ENCODE peak calls at places on chromosomes 6 and 20, in five cellular contexts. I, X, O, K and T are unnamed samples.

GRCh38 chr6:64325093-64325492 is 689.5 kb downstream of the PHF3 start:
- DNase-seq in O (no peak), K (no peak), X (no peak), I (no peak), T (no peak)

GRCh38 chr6:157289764-157290163 is 33.6 kb downstream of the TMEM242 start:
- DNase-seq in K (no peak), I (no peak), X (no peak), O (no peak), T (no peak)

GRCh38 chr6:139757766-139758655 is 383.6 kb upstream of the CITED2 start:
- DNase-seq in I (no peak), O (no peak), K (no peak), X (no peak), T (no peak)

GRCh38 chr6:157631388-157631787 is 191.7 kb upstream of the SNX9 start:
- DNase-seq in K (no peak), I (no peak), X (no peak), O (no peak), T (no peak)

GRCh38 chr20:36061754-36062153 is 92.8 kb upstream of the EPB41L1 start:
- DNase-seq in I (no peak), X (no peak), K (no peak), O (no peak), T (no peak)

GRCh38 chr6:53822355-53823115 is 27.7 kb downstream of the LRRC1 start:
- DNase-seq in O (no peak), X (no peak), K (no peak), I (no peak), T (no peak)

GRCh38 chr6:154070657-154071056 is 31.6 kb downstream of the OPRM1 start:
- DNase-seq in I (no peak), K (no peak), O (no peak), X (no peak), T (no peak)

GRCh38 chr6:136123464-136123863 is 126.6 kb downstream of the MTFR2 start:
- DNase-seq in O (no peak), K (no peak), I (no peak), X (no peak), T (no peak)

GRCh38 chr6:150126641-150127291 is 16.1 kb upstream of the PPP1R14C start:
- DNase-seq in O (no peak), I (no peak), K (no peak), X (no peak), T (no peak)

GRCh38 chr6:160919713-160920112 is 71.9 kb upstream of the MAP3K4 start:
- DNase-seq in I (no peak), K (no peak), O (no peak), X (peak), T (no peak)

GRCh38 chr6:158414900-158415299 is 102.6 kb downstream of the TULP4 start:
- DNase-seq in K (no peak), X (no peak), O (no peak), I (no peak), T (no peak)

GRCh38 chr6:85674604-85675003 is 31.9 kb upstream of the SYNCRIP start:
- DNase-seq in K (no peak), O (no peak), X (no peak), I (no peak), T (no peak)

GRCh38 chr6:36514554-36515456 is 32.5 kb downstream of the STK38 start:
- DNase-seq in K (no peak), I (no peak), X (peak), O (no peak), T (no peak)

GRCh38 chr6:141464490-141464889 is 668.2 kb upstream of the GJE1 start:
- DNase-seq in O (no peak), X (no peak), K (no peak), I (no peak), T (no peak)

GRCh38 chr20:10596726-10597125 is 77.1 kb downstream of the JAG1 start:
- DNase-seq in X (peak), I (no peak), K (no peak), O (no peak), T (no peak)

GRCh38 chr6:140050232-140050995 is 676.0 kb upstream of the CITED2 start:
- DNase-seq in I (no peak), X (peak), K (no peak), O (no peak), T (no peak)

GRCh38 chr6:42781811-42782688 is at the start of gene BICRAL:
- DNase-seq in O (no peak), I (peak), X (peak), K (peak), T (no peak)

GRCh38 chr6:36442671-36443497 is at the start of the genes KCTD20 and PXT1:
- DNase-seq in X (peak), I (peak), K (peak), O (peak), T (no peak)

GRCh38 chr20:51036827-51037229 is 13.9 kb upstream of the KCNG1 start:
- DNase-seq in K (no peak), O (no peak), I (peak), X (no peak), T (no peak)

GRCh38 chr6:68635706-68636513 is 828 bp downstream of the ADGRB3 start:
- DNase-seq in K (peak), O (no peak), X (no peak), I (no peak), T (peak)

GRCh38 chr6:120384671-120385070 is 949.6 kb downstream of the TBC1D32 start:
- DNase-seq in K (no peak), O (no peak), I (no peak), X (no peak), T (no peak)

GRCh38 chr20:34365765-34366213 is 2.7 kb downstream of the ITCH start:
- DNase-seq in K (no peak), X (no peak), O (peak), I (no peak), T (no peak)

GRCh38 chr6:11473008-11473740 is 64.4 kb upstream of the TMEM170B start:
- DNase-seq in K (no peak), O (no peak), X (no peak), I (no peak), T (no peak)

GRCh38 chr6:49913656-49914055 is 47.3 kb upstream of the CRISP1 start:
- DNase-seq in O (no peak), K (no peak), I (no peak), X (no peak), T (no peak)

GRCh38 chr6:35084041-35084491 is 57.1 kb downstream of the TCP11 start:
- DNase-seq in K (no peak), I (no peak), X (no peak), O (no peak), T (no peak)

GRCh38 chr6:34525431-34526175 is 30.5 kb downstream of the SPDEF start:
- DNase-seq in X (no peak), K (no peak), O (no peak), I (no peak), T (no peak)

GRCh38 chr6:107059606-107060005 is 31.6 kb downstream of the MTRES1 start:
- DNase-seq in X (no peak), I (no peak), O (no peak), K (no peak), T (no peak)

GRCh38 chr20:41398408-41398807 is 31.8 kb upstream of the EMILIN3 start:
- DNase-seq in X (no peak), K (no peak), I (no peak), O (no peak), T (no peak)

GRCh38 chr6:15359335-15359862 is 113.5 kb downstream of the JARID2 start:
- DNase-seq in I (no peak), X (no peak), O (peak), K (no peak), T (no peak)

GRCh38 chr20:1225729-1226313 is at the start of gene RAD21L1:
- DNase-seq in O (no peak), I (peak), X (no peak), K (peak), T (peak)
- TF ChIP-seq POLR2AphosphoS5 in O (no peak), I (peak), X (no peak), K (peak), T (peak)

DNA sequence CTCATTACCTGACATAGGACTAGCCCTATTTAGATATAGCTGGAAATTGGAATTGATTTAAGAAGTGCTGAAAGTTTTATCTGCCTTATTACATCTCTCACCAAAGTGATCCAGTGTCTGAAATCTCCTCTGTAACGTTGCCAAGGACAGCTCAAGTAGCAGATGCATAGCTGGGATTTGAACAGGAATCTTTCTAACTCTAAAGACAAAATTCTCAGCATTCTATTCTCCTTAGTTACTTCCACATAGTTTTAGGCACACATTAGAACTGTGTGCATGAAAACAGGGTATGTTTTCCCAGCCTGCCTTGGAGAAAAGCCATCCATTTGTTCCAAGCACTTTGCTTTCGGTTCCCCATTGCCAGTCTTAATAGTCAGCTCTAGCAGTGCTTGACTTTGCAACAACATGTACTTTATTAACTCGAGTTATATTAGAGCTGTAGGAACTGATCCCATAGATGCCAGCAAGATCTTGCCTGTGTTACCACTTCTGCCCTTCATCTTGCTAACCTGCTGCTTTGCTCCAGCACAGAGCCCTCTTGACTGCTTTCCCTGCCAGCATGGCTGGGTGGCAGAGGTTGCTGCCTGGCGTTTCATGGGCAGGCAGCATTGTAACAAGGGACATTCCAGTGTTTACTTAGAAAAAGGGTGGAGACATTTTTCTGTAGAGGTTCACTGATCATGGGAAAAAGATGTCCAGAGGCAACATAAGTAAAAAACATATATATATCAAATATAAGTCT is 56.1 kb upstream of the STMND1 start:
- DNase-seq in K (no peak), X (no peak), I (no peak), O (no peak), T (no peak)
- TF ChIP-seq CEBPB in K (no peak), X (no peak), I (no peak), O (no peak), T (no peak)

GRCh38 chr6:118894425-118895240 is 681 bp downstream of the ASF1A start:
- DNase-seq in K (peak), O (no peak), X (peak), I (no peak), T (peak)
- TF ChIP-seq POLR2AphosphoS5 in K (no peak), O (peak), X (no peak), I (peak), T (peak)

GRCh38 chr6:13908955-13909381 is 15.8 kb upstream of the RNF182 start:
- DNase-seq in X (peak), O (peak), K (peak), I (peak), T (no peak)
- TF ChIP-seq CEBPB in X (no peak), O (no peak), K (no peak), I (no peak), T (no peak)

GRCh38 chr20:1430004-1430451 is 36.6 kb downstream of the NSFL1C start:
- DNase-seq in K (no peak), X (no peak), O (no peak), I (no peak), T (no peak)
- TF ChIP-seq POLR2AphosphoS5 in K (no peak), X (no peak), O (no peak), I (no peak), T (no peak)

GRCh38 chr6:169048185-169048584 is 205.5 kb downstream of the THBS2 start:
- DNase-seq in I (no peak), O (no peak), X (no peak), K (no peak), T (no peak)

GRCh38 chr6:169046021-169046420 is 207.6 kb downstream of the THBS2 start:
- DNase-seq in X (no peak), I (no peak), K (no peak), O (no peak), T (no peak)

GRCh38 chr6:169047345-169047744 is 206.3 kb downstream of the THBS2 start:
- DNase-seq in X (no peak), O (no peak), K (no peak), I (no peak), T (no peak)

GRCh38 chr6:169045486-169045885 is 208.2 kb downstream of the THBS2 start:
- DNase-seq in X (no peak), I (no peak), K (no peak), O (no peak), T (no peak)

DNA sequence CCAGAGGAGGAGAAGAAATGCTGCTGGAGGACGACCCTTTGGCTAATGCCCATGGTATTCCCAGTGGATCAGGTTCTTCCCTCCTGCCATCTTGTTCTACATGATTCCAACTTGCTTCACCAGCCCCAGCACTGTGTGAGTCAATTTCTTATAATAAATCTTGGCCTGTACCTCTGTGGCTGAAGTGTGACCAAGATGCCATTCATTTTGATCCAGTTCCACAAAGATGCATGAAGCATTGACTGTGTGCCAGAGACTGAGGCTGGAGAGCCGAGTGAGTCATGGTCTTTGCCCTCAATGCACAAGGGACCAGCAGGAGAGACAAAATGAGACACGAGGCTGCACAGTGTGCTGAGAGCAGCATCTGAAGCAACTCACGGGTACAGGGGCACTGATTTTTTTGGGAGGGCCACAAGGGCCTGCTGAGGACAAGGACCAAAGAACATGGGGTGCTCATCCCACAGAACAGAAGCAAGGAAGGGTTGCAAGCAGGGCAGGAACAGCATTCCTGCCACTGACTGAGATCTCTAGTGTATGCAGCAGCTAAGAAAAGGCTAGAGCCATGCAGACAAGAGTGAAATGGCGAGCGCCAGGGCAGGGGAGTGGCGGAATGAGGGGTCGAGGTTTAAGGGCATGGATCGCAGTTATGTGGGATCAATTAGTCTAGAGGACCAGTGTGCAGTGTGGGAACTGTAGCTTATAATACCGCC is 207.0 kb downstream of the THBS2 start:
- DNase-seq in X (no peak), I (no peak), K (no peak), O (no peak), T (no peak)
- TF ChIP-seq CEBPB in X (no peak), I (no peak), K (no peak), O (no peak), T (no peak)

GRCh38 chr20:31664696-31665354 is 27.1 kb downstream of the COX4I2 start:
- DNase-seq in I (no peak), K (peak), X (no peak), O (no peak), T (no peak)
- TF ChIP-seq POLR2AphosphoS5 in I (no peak), K (no peak), X (no peak), O (no peak), T (no peak)

GRCh38 chr20:4099905-4100675 is 84.7 kb upstream of the RNF24 start:
- DNase-seq in I (no peak), K (no peak), O (no peak), X (no peak), T (no peak)
- TF ChIP-seq CEBPB in I (no peak), K (no peak), O (no peak), X (no peak), T (no peak)

DNA sequence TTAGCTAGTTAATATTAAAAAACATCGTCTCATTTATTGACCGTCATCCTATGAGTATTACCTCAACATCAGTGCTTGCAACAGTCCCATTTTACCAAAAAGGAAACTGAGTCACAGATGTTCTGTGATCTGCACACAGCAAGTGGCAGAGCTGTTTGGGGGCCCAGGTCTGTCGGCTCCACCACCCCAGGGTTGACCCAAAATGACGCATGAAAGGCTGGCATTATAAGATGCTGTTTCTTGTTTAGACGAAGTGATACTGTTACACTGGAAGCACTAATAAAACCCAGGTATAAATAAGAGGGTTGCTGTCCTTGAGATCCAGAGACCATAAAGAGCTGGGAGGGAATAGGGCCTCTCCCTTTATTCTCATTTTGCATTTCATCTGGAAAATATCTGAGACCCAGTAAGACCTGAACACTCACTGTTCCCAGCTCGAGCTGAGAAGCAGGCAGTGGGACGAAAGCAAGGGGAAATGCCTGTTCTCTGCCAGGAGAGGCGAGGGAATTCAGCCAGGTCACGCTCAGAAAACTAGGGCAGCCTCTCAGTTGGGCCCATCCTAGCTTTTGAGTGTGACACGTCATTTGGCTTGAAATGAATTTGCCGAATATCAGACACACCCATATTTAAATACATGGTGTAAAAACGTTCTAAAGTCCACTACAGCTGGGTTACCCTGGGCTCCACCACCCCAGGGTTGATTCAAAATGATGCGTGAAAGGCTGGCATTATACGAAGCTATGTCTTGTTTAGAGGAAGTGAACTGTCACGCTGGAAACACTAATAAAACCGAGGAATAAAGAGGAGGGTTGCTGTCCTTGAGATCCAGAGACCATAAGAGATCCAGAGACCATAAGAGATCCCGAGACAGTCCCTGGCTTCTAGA is 1.4 kb upstream of the MICAL1 start:
- DNase-seq in X (no peak), K (no peak), O (no peak), I (no peak), T (no peak)
- TF ChIP-seq POLR2AphosphoS5 in X (no peak), K (no peak), O (no peak), I (no peak), T (no peak)

GRCh38 chr6:119181046-119181445 is 102.6 kb upstream of the FAM184A start:
- DNase-seq in O (no peak), K (no peak), X (no peak), I (no peak), T (no peak)
- TF ChIP-seq CEBPB in O (no peak), K (no peak), X (no peak), I (no peak), T (no peak)